ENCODE peak calls at places on chromosomes 11 and 22, in four cellular contexts. H is K562, M is HCT116, P is HepG2. F is an unnamed sample.

GRCh38 chr11:106480581-106481185 is 403.2 kb downstream of the AASDHPPT start:
- DNase-seq in H (no peak), M (no peak), P (peak; percentile 12), F (no peak)

GRCh38 chr11:61955416-61956135 is 5.4 kb downstream of the BEST1 start:
- DNase-seq in H (peak; percentile 7), M (no peak), P (no peak), F (no peak)

GRCh38 chr11:15697437-15698236 is 582.9 kb downstream of the INSC start:
- DNase-seq in H (no peak), M (no peak), P (no peak), F (no peak)

GRCh38 chr11:30196400-30197206 is 34.2 kb upstream of the FSHB start:
- DNase-seq in H (peak; percentile 27), M (peak; percentile 32), P (peak; percentile 25), F (peak; percentile 24)

GRCh38 chr11:121449123-121449522 is 3.0 kb upstream of the SORL1 start:
- DNase-seq in H (no peak), M (no peak), P (no peak), F (no peak)

GRCh38 chr11:64743591-64744543 is at the start of gene RASGRP2:
- DNase-seq in H (peak; percentile 87), M (no peak), P (peak; percentile 28), F (no peak)

GRCh38 chr11:35111171-35112055 is 27.6 kb upstream of the CD44 start:
- DNase-seq in H (peak; percentile 28), M (no peak), P (no peak), F (no peak)

GRCh38 chr11:124745835-124746620 is 6.0 kb downstream of the VSIG2 start:
- DNase-seq in H (no peak), M (no peak), P (no peak), F (no peak)

GRCh38 chr22:31637938-31638618 is 23.9 kb downstream of the PISD start:
- DNase-seq in H (peak; percentile 5), M (no peak), P (no peak), F (no peak)

DNA sequence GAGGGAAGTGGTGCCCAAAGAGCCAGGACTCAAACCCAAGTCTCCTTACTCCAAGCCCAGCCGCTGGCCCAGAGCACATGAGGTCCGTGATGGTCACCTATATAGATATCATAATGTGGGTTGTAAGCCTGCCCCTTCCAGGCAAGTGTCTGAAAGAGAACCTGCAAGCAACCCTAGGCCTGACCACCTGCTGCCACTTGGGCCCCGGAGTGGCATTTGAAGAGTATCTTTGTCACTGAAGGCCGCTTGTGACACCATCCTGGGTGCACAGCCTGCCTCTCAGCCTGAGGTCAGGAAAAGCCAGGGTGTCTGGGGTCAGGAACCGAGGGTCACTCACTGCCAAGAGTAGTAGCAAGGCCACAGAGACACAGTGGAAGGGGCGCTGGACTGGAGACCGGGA is 32.4 kb downstream of the OTOG start:
- DNase-seq in H (no peak), M (no peak), P (no peak), F (no peak)
- TF ChIP-seq TCF7L2 in H (no peak), M (no peak), P (no peak), F (no peak)

GRCh38 chr11:10808553-10809372 is at the start of gene EIF4G2:
- DNase-seq in H (peak; percentile 99), M (peak; percentile 95), P (peak; percentile 95), F (peak; percentile 99)
- TF ChIP-seq REST in H (no peak), M (no peak), P (peak; percentile 59), F (peak; percentile 18)

GRCh38 chr11:27231519-27231918 is 131.5 kb downstream of the CCDC34 start:
- DNase-seq in H (no peak), M (no peak), P (no peak), F (no peak)
- H3K4me3 ChIP-seq in H (no peak overlapping the region), M (no peak overlapping the region), P (no peak overlapping the region), F (no peak overlapping the region)

GRCh38 chr11:71491531-71492329 is 35.3 kb upstream of the KRTAP5-7 start:
- DNase-seq in H (no peak), M (no peak), P (no peak), F (no peak)
- TF ChIP-seq TCF7L2 in H (no peak), M (no peak), P (no peak), F (no peak)

DNA sequence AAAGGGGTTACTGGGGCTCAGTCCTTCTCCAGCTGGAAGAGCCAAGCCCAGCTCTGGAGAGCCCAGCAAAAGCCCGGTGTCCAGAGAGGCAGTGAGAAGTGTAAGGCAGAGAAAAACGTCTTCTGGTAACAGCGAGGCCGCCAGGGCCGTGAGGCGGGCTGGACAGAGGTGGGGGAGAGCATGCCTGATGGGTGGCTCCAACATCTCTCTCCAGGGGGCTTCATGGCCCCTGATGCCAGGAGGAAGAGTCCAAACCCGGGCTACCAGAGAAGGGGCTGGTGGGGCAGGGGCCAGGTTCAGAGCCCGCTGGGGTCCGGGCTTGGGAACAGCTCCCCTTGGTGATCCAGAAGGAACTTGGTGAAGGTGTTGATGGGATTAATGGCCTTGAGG is 21.7 kb downstream of the ARHGAP1 start:
- DNase-seq in H (no peak), M (no peak), P (no peak), F (no peak)
- TF ChIP-seq REST in H (no peak), M (no peak), P (no peak), F (no peak)

DNA sequence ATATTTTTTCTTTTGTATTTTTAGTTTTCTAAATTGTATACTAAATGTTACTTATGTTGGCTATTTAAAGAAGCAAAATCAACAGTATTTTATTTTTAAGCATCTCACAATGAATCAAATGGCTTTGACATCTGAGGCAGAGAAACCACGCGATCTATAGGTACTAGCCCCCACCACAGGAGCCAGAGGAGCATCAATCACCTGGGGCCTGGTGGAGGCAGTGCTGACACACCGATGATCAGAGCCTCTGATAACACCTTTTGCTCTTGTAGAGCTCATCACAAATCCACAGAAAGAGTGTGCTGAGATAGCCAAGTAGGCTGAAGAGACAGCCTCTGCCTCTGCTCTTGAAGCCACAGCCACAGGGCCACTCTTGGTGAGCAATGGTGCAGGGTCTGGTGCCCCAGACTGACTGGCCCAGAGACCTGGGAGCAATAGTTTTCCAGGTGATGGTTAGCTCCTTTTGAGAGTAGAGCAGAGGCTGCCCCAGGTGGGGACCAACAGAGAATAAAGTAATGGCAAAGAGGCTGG is 25.2 kb downstream of the HIRA start:
- DNase-seq in H (no peak), M (no peak), P (no peak), F (no peak)
- H3K4me3 ChIP-seq in H (no peak overlapping the region), M (no peak overlapping the region), P (no peak overlapping the region), F (no peak overlapping the region)

DNA sequence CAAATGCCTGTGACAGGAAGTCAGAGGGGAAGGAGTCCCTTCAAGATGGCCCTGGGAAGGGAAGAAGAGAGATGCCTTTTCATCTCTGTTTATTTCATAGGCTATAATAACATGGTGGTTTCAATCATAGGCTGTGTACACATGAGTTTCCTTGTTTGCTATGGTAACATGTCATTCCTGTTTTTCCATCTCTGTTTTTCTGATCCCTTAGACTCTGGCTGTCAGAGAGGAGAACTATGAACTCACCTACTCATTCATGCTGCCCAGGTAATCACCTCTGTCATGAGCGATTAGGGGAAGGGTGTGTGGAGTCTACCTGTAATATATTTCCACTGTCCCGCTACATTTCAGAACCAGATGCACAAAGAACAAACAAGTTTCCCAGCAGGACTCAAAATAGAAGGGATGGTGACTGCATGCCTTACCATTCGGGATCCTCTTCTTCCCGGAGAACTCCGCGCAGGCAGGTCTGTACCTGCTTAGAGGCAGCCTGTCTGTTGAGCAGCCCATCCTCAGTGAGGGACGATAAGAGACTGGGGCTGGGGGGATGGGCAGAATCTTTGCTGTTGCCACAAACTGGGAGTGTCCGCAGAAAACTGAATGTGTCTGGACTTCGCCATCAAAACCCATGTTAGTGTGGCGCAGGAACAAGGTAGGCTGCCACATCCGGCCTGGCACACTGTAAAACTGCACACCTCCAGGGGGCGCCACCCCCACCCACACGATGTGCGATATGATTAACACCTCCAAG is 7.1 kb upstream of the PEX26 start:
- DNase-seq in H (no peak), M (no peak), P (peak; percentile 25), F (no peak)
- TF ChIP-seq TCF7L2 in H (no peak), M (no peak), P (no peak), F (no peak)

GRCh38 chr22:21570398-21570797 is 2.9 kb downstream of the UBE2L3 start:
- DNase-seq in H (no peak), M (no peak), P (no peak), F (no peak)

GRCh38 chr22:21568207-21569075 is 927 bp downstream of the UBE2L3 start:
- DNase-seq in H (peak; percentile 87), M (no peak), P (peak; percentile 34), F (no peak)

GRCh38 chr22:21564411-21564810 is 3.1 kb upstream of the UBE2L3 start:
- DNase-seq in H (no peak), M (no peak), P (no peak), F (no peak)

GRCh38 chr22:21569459-21570161 is 2.1 kb downstream of the UBE2L3 start:
- DNase-seq in H (no peak), M (no peak), P (no peak), F (no peak)

DNA sequence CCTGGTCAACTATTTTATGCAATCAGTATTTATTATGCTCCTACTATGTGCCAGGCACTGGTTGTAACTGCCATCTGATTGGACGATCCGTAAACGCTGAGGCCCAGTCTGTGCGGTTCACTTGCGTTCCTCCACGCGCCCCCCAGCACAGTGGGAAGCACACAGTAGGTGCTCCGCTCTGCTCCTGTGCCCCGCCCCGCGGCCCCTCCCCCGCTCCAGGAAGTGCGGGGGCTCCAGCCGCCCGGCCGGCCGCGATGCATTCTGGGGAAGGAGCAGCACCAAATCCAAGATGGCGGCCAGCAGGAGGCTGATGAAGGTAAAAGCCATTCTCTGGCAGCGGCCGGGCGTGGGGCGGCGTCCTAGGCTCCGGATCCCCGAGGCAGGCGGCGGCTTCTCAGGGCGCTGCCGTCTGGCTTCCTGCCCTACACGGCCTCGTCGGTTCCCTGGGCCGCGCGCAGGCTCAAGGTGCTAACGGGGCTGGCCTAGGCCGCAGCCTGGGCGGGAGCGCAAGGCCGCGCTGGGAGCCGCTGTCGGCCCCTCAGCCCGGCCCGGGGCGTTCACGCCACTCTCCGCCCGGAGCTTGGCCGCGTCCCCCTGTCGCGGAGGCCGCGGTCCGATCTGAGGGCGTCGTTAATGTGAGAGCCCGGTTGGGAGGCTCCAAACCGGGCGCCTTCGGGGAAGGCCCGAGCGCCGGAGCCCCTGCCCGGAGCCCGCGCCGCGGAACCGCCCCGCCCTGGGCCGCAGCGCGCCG is at the start of gene UBE2L3:
- DNase-seq in H (peak; percentile 100), M (peak; percentile 38), P (peak; percentile 62), F (no peak)
- TF ChIP-seq REST in H (peak; percentile 83), M (no peak), P (peak; percentile 36), F (no peak)

DNA sequence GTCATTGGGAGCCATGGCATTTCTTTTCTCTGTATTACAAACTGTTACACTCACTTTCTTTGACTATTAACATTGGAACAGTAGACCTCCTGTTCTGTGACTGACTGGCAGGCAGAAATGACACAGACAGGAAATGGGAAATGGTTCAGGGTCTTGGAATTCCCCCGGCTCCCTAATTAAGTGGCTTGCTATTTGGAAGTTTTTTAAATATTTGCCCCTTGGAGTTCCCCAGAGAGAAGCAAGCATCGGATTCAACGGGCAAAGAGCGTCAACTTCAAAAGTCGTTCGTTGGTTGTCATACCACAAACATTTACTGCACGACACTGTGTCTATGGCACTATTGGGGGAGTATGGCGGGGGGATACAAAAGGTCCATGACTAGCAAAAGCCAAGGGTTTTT is 1.1 kb upstream of the BIRC2 start:
- DNase-seq in H (no peak), M (peak; percentile 28), P (peak; percentile 64), F (peak; percentile 71)
- H3K4me3 ChIP-seq in H (peak overlapping the region; percentile 60), M (peak overlapping the region; percentile 80), P (peak overlapping the region; percentile 98), F (peak overlapping the region; percentile 94)

GRCh38 chr11:75538150-75538942 is 12.6 kb upstream of the GDPD5 start:
- DNase-seq in H (no peak), M (no peak), P (no peak), F (no peak)
- TF ChIP-seq TCF7L2 in H (no peak), M (no peak), P (no peak), F (no peak)